ENCODE peak calls at places on chromosomes 12 and 14, in seven cellular contexts. One of them, this sample, is unnamed.

GRCh38 chr12:111578276-111578970 is 20.7 kb downstream of the ATXN2 start:
- DNase-seq in astrocyte of the spinal cord: peak; percentile 76
- DNase-seq in activated T-cell treated with anti-CD3 and anti-CD28 coated beads for 48 hours: no peak
- DNase-seq in hippocampal formation: no peak
- DNase-seq in NCI-H1417: no peak
- DNase-seq in activated CD4-positive, alpha-beta T cell treated with anti-CD3 and anti-CD28 coated beads, Interleukin-2, amount 10 ng/mL, durations not matched to agents 7 days and 5 days: no peak
- DNase-seq in WERI-Rb-1: no peak
- DNase-seq in this sample: no peak

GRCh38 chr14:88821378-88821777 is 3.1 kb upstream of the TTC8 start:
- DNase-seq in astrocyte of the spinal cord: no peak
- DNase-seq in activated T-cell treated with anti-CD3 and anti-CD28 coated beads for 48 hours: no peak
- DNase-seq in hippocampal formation: no peak
- DNase-seq in NCI-H1417: no peak
- DNase-seq in activated CD4-positive, alpha-beta T cell treated with anti-CD3 and anti-CD28 coated beads, Interleukin-2, amount 10 ng/mL, durations not matched to agents 7 days and 5 days: no peak
- DNase-seq in WERI-Rb-1: peak; percentile 30
- DNase-seq in this sample: no peak

GRCh38 chr12:24791622-24792021 is 157.3 kb downstream of the BCAT1 start:
- DNase-seq in astrocyte of the spinal cord: no peak
- DNase-seq in activated T-cell treated with anti-CD3 and anti-CD28 coated beads for 48 hours: no peak
- DNase-seq in hippocampal formation: no peak
- DNase-seq in NCI-H1417: no peak
- DNase-seq in activated CD4-positive, alpha-beta T cell treated with anti-CD3 and anti-CD28 coated beads, Interleukin-2, amount 10 ng/mL, durations not matched to agents 7 days and 5 days: no peak
- DNase-seq in WERI-Rb-1: no peak
- DNase-seq in this sample: no peak

GRCh38 chr12:66331814-66332213 is 29.5 kb downstream of the HELB start:
- DNase-seq in astrocyte of the spinal cord: no peak
- DNase-seq in activated T-cell treated with anti-CD3 and anti-CD28 coated beads for 48 hours: no peak
- DNase-seq in hippocampal formation: no peak
- DNase-seq in NCI-H1417: no peak
- DNase-seq in activated CD4-positive, alpha-beta T cell treated with anti-CD3 and anti-CD28 coated beads, Interleukin-2, amount 10 ng/mL, durations not matched to agents 7 days and 5 days: no peak
- DNase-seq in WERI-Rb-1: no peak
- DNase-seq in this sample: no peak

GRCh38 chr12:27981874-27982273 is 9.3 kb upstream of the PTHLH start:
- DNase-seq in astrocyte of the spinal cord: peak; percentile 24
- DNase-seq in activated T-cell treated with anti-CD3 and anti-CD28 coated beads for 48 hours: no peak
- DNase-seq in hippocampal formation: no peak
- DNase-seq in NCI-H1417: no peak
- DNase-seq in activated CD4-positive, alpha-beta T cell treated with anti-CD3 and anti-CD28 coated beads, Interleukin-2, amount 10 ng/mL, durations not matched to agents 7 days and 5 days: no peak
- DNase-seq in WERI-Rb-1: no peak
- DNase-seq in this sample: no peak

GRCh38 chr12:25733541-25733940 is 180.5 kb upstream of the LMNTD1 start:
- DNase-seq in astrocyte of the spinal cord: no peak
- DNase-seq in activated T-cell treated with anti-CD3 and anti-CD28 coated beads for 48 hours: no peak
- DNase-seq in hippocampal formation: no peak
- DNase-seq in NCI-H1417: no peak
- DNase-seq in activated CD4-positive, alpha-beta T cell treated with anti-CD3 and anti-CD28 coated beads, Interleukin-2, amount 10 ng/mL, durations not matched to agents 7 days and 5 days: no peak
- DNase-seq in WERI-Rb-1: no peak
- DNase-seq in this sample: no peak

GRCh38 chr14:101834387-101835165 is 73.1 kb downstream of the PPP2R5C start:
- DNase-seq in astrocyte of the spinal cord: no peak
- DNase-seq in activated T-cell treated with anti-CD3 and anti-CD28 coated beads for 48 hours: no peak
- DNase-seq in hippocampal formation: no peak
- DNase-seq in NCI-H1417: no peak
- DNase-seq in activated CD4-positive, alpha-beta T cell treated with anti-CD3 and anti-CD28 coated beads, Interleukin-2, amount 10 ng/mL, durations not matched to agents 7 days and 5 days: no peak
- DNase-seq in WERI-Rb-1: no peak
- DNase-seq in this sample: no peak

GRCh38 chr14:55339770-55340169 is 68.5 kb downstream of the FBXO34 start:
- DNase-seq in astrocyte of the spinal cord: no peak
- DNase-seq in activated T-cell treated with anti-CD3 and anti-CD28 coated beads for 48 hours: no peak
- DNase-seq in hippocampal formation: no peak
- DNase-seq in NCI-H1417: no peak
- DNase-seq in activated CD4-positive, alpha-beta T cell treated with anti-CD3 and anti-CD28 coated beads, Interleukin-2, amount 10 ng/mL, durations not matched to agents 7 days and 5 days: no peak
- DNase-seq in WERI-Rb-1: no peak
- DNase-seq in this sample: peak; percentile 20

GRCh38 chr12:90216815-90217214 is 508.2 kb upstream of the ATP2B1 start:
- DNase-seq in astrocyte of the spinal cord: peak; percentile 29
- DNase-seq in activated T-cell treated with anti-CD3 and anti-CD28 coated beads for 48 hours: no peak
- DNase-seq in hippocampal formation: no peak
- DNase-seq in NCI-H1417: no peak
- DNase-seq in activated CD4-positive, alpha-beta T cell treated with anti-CD3 and anti-CD28 coated beads, Interleukin-2, amount 10 ng/mL, durations not matched to agents 7 days and 5 days: no peak
- DNase-seq in WERI-Rb-1: no peak
- DNase-seq in this sample: peak; percentile 13

GRCh38 chr12:53734425-53734824 is 7.2 kb upstream of the CALCOCO1 start:
- DNase-seq in astrocyte of the spinal cord: no peak
- DNase-seq in activated T-cell treated with anti-CD3 and anti-CD28 coated beads for 48 hours: no peak
- DNase-seq in hippocampal formation: no peak
- DNase-seq in NCI-H1417: no peak
- DNase-seq in activated CD4-positive, alpha-beta T cell treated with anti-CD3 and anti-CD28 coated beads, Interleukin-2, amount 10 ng/mL, durations not matched to agents 7 days and 5 days: no peak
- DNase-seq in WERI-Rb-1: no peak
- DNase-seq in this sample: no peak

GRCh38 chr14:100902792-100903191 is 730 bp downstream of the RTL1 start:
- DNase-seq in astrocyte of the spinal cord: no peak
- DNase-seq in activated T-cell treated with anti-CD3 and anti-CD28 coated beads for 48 hours: no peak
- DNase-seq in hippocampal formation: no peak
- DNase-seq in NCI-H1417: no peak
- DNase-seq in activated CD4-positive, alpha-beta T cell treated with anti-CD3 and anti-CD28 coated beads, Interleukin-2, amount 10 ng/mL, durations not matched to agents 7 days and 5 days: no peak
- DNase-seq in WERI-Rb-1: no peak
- DNase-seq in this sample: no peak

GRCh38 chr14:104865069-104865630 is at the start of gene CEP170B:
- DNase-seq in astrocyte of the spinal cord: no peak
- DNase-seq in activated T-cell treated with anti-CD3 and anti-CD28 coated beads for 48 hours: peak; percentile 35
- DNase-seq in hippocampal formation: peak; percentile 24
- DNase-seq in NCI-H1417: peak; percentile 73
- DNase-seq in activated CD4-positive, alpha-beta T cell treated with anti-CD3 and anti-CD28 coated beads, Interleukin-2, amount 10 ng/mL, durations not matched to agents 7 days and 5 days: peak; percentile 40
- DNase-seq in WERI-Rb-1: peak; percentile 24
- DNase-seq in this sample: peak; percentile 55

GRCh38 chr12:124390442-124391116 is 95.7 kb downstream of the RFLNA start:
- DNase-seq in astrocyte of the spinal cord: peak; percentile 73
- DNase-seq in activated T-cell treated with anti-CD3 and anti-CD28 coated beads for 48 hours: no peak
- DNase-seq in hippocampal formation: no peak
- DNase-seq in NCI-H1417: no peak
- DNase-seq in activated CD4-positive, alpha-beta T cell treated with anti-CD3 and anti-CD28 coated beads, Interleukin-2, amount 10 ng/mL, durations not matched to agents 7 days and 5 days: no peak
- DNase-seq in WERI-Rb-1: no peak
- DNase-seq in this sample: peak; percentile 50

GRCh38 chr12:1915082-1915968 is 3.1 kb downstream of the CACNA2D4 start:
- DNase-seq in astrocyte of the spinal cord: no peak
- DNase-seq in activated T-cell treated with anti-CD3 and anti-CD28 coated beads for 48 hours: peak; percentile 13
- DNase-seq in hippocampal formation: no peak
- DNase-seq in NCI-H1417: no peak
- DNase-seq in activated CD4-positive, alpha-beta T cell treated with anti-CD3 and anti-CD28 coated beads, Interleukin-2, amount 10 ng/mL, durations not matched to agents 7 days and 5 days: peak; percentile 66
- DNase-seq in WERI-Rb-1: no peak
- DNase-seq in this sample: no peak

GRCh38 chr12:92745874-92746553 is 43.2 kb downstream of the PLEKHG7 start:
- DNase-seq in astrocyte of the spinal cord: peak; percentile 97
- DNase-seq in activated T-cell treated with anti-CD3 and anti-CD28 coated beads for 48 hours: no peak
- DNase-seq in hippocampal formation: peak; percentile 59
- DNase-seq in NCI-H1417: no peak
- DNase-seq in activated CD4-positive, alpha-beta T cell treated with anti-CD3 and anti-CD28 coated beads, Interleukin-2, amount 10 ng/mL, durations not matched to agents 7 days and 5 days: no peak
- DNase-seq in WERI-Rb-1: no peak
- DNase-seq in this sample: peak; percentile 97

GRCh38 chr14:34971381-34971780 is 11.4 kb upstream of the SRP54 start:
- DNase-seq in astrocyte of the spinal cord: no peak
- DNase-seq in activated T-cell treated with anti-CD3 and anti-CD28 coated beads for 48 hours: no peak
- DNase-seq in hippocampal formation: no peak
- DNase-seq in NCI-H1417: no peak
- DNase-seq in activated CD4-positive, alpha-beta T cell treated with anti-CD3 and anti-CD28 coated beads, Interleukin-2, amount 10 ng/mL, durations not matched to agents 7 days and 5 days: no peak
- DNase-seq in WERI-Rb-1: no peak
- DNase-seq in this sample: no peak

GRCh38 chr12:72273851-72274284 is 1.7 kb downstream of the TRHDE start:
- DNase-seq in astrocyte of the spinal cord: peak; percentile 30
- DNase-seq in activated T-cell treated with anti-CD3 and anti-CD28 coated beads for 48 hours: no peak
- DNase-seq in hippocampal formation: no peak
- DNase-seq in NCI-H1417: no peak
- DNase-seq in activated CD4-positive, alpha-beta T cell treated with anti-CD3 and anti-CD28 coated beads, Interleukin-2, amount 10 ng/mL, durations not matched to agents 7 days and 5 days: no peak
- DNase-seq in WERI-Rb-1: no peak
- DNase-seq in this sample: no peak

GRCh38 chr12:47808574-47809380 is 10.9 kb downstream of the HDAC7 start:
- DNase-seq in astrocyte of the spinal cord: no peak
- DNase-seq in activated T-cell treated with anti-CD3 and anti-CD28 coated beads for 48 hours: peak; percentile 68
- DNase-seq in hippocampal formation: no peak
- DNase-seq in NCI-H1417: no peak
- DNase-seq in activated CD4-positive, alpha-beta T cell treated with anti-CD3 and anti-CD28 coated beads, Interleukin-2, amount 10 ng/mL, durations not matched to agents 7 days and 5 days: peak; percentile 59
- DNase-seq in WERI-Rb-1: no peak
- DNase-seq in this sample: no peak

GRCh38 chr12:40175045-40175444 is 49.8 kb upstream of the LRRK2 start:
- DNase-seq in astrocyte of the spinal cord: no peak
- DNase-seq in activated T-cell treated with anti-CD3 and anti-CD28 coated beads for 48 hours: no peak
- DNase-seq in hippocampal formation: no peak
- DNase-seq in NCI-H1417: no peak
- DNase-seq in activated CD4-positive, alpha-beta T cell treated with anti-CD3 and anti-CD28 coated beads, Interleukin-2, amount 10 ng/mL, durations not matched to agents 7 days and 5 days: no peak
- DNase-seq in WERI-Rb-1: no peak
- DNase-seq in this sample: no peak

GRCh38 chr12:67681145-67681778 is 32.7 kb downstream of the DYRK2 start:
- DNase-seq in astrocyte of the spinal cord: peak; percentile 95
- DNase-seq in activated T-cell treated with anti-CD3 and anti-CD28 coated beads for 48 hours: no peak
- DNase-seq in hippocampal formation: no peak
- DNase-seq in NCI-H1417: no peak
- DNase-seq in activated CD4-positive, alpha-beta T cell treated with anti-CD3 and anti-CD28 coated beads, Interleukin-2, amount 10 ng/mL, durations not matched to agents 7 days and 5 days: no peak
- DNase-seq in WERI-Rb-1: no peak
- DNase-seq in this sample: peak; percentile 96

GRCh38 chr14:30610719-30611388 is 11.3 kb upstream of the SCFD1 start:
- DNase-seq in astrocyte of the spinal cord: peak; percentile 80
- DNase-seq in activated T-cell treated with anti-CD3 and anti-CD28 coated beads for 48 hours: no peak
- DNase-seq in hippocampal formation: peak; percentile 32
- DNase-seq in NCI-H1417: peak; percentile 70
- DNase-seq in activated CD4-positive, alpha-beta T cell treated with anti-CD3 and anti-CD28 coated beads, Interleukin-2, amount 10 ng/mL, durations not matched to agents 7 days and 5 days: peak; percentile 28
- DNase-seq in WERI-Rb-1: no peak
- DNase-seq in this sample: peak; percentile 64

GRCh38 chr12:92404921-92405320 is 259.3 kb upstream of the BTG1 start:
- DNase-seq in astrocyte of the spinal cord: no peak
- DNase-seq in activated T-cell treated with anti-CD3 and anti-CD28 coated beads for 48 hours: no peak
- DNase-seq in hippocampal formation: no peak
- DNase-seq in NCI-H1417: no peak
- DNase-seq in activated CD4-positive, alpha-beta T cell treated with anti-CD3 and anti-CD28 coated beads, Interleukin-2, amount 10 ng/mL, durations not matched to agents 7 days and 5 days: no peak
- DNase-seq in WERI-Rb-1: no peak
- DNase-seq in this sample: peak; percentile 41

GRCh38 chr14:99534863-99535262 is 53.7 kb downstream of the CCNK start:
- DNase-seq in astrocyte of the spinal cord: peak; percentile 76
- DNase-seq in activated T-cell treated with anti-CD3 and anti-CD28 coated beads for 48 hours: no peak
- DNase-seq in hippocampal formation: no peak
- DNase-seq in NCI-H1417: peak; percentile 25
- DNase-seq in activated CD4-positive, alpha-beta T cell treated with anti-CD3 and anti-CD28 coated beads, Interleukin-2, amount 10 ng/mL, durations not matched to agents 7 days and 5 days: no peak
- DNase-seq in WERI-Rb-1: peak; percentile 58
- DNase-seq in this sample: peak; percentile 99

GRCh38 chr14:104974146-104974541 is 4.0 kb downstream of the AHNAK2 start:
- DNase-seq in astrocyte of the spinal cord: no peak
- DNase-seq in activated T-cell treated with anti-CD3 and anti-CD28 coated beads for 48 hours: no peak
- DNase-seq in hippocampal formation: no peak
- DNase-seq in NCI-H1417: no peak
- DNase-seq in activated CD4-positive, alpha-beta T cell treated with anti-CD3 and anti-CD28 coated beads, Interleukin-2, amount 10 ng/mL, durations not matched to agents 7 days and 5 days: no peak
- DNase-seq in WERI-Rb-1: peak; percentile 35
- DNase-seq in this sample: no peak

GRCh38 chr14:29529418-29529817 is 398.2 kb downstream of the PRKD1 start:
- DNase-seq in astrocyte of the spinal cord: peak; percentile 7
- DNase-seq in activated T-cell treated with anti-CD3 and anti-CD28 coated beads for 48 hours: no peak
- DNase-seq in hippocampal formation: no peak
- DNase-seq in NCI-H1417: peak; percentile 13
- DNase-seq in activated CD4-positive, alpha-beta T cell treated with anti-CD3 and anti-CD28 coated beads, Interleukin-2, amount 10 ng/mL, durations not matched to agents 7 days and 5 days: no peak
- DNase-seq in WERI-Rb-1: no peak
- DNase-seq in this sample: no peak

GRCh38 chr12:56914256-56914655 is 20.0 kb downstream of the SDR9C7 start:
- DNase-seq in astrocyte of the spinal cord: no peak
- DNase-seq in activated T-cell treated with anti-CD3 and anti-CD28 coated beads for 48 hours: no peak
- DNase-seq in hippocampal formation: no peak
- DNase-seq in NCI-H1417: no peak
- DNase-seq in activated CD4-positive, alpha-beta T cell treated with anti-CD3 and anti-CD28 coated beads, Interleukin-2, amount 10 ng/mL, durations not matched to agents 7 days and 5 days: no peak
- DNase-seq in WERI-Rb-1: no peak
- DNase-seq in this sample: no peak

GRCh38 chr12:104263580-104264358 is 39.8 kb upstream of the EID3 start:
- DNase-seq in astrocyte of the spinal cord: no peak
- DNase-seq in activated T-cell treated with anti-CD3 and anti-CD28 coated beads for 48 hours: no peak
- DNase-seq in hippocampal formation: no peak
- DNase-seq in NCI-H1417: peak; percentile 44
- DNase-seq in activated CD4-positive, alpha-beta T cell treated with anti-CD3 and anti-CD28 coated beads, Interleukin-2, amount 10 ng/mL, durations not matched to agents 7 days and 5 days: no peak
- DNase-seq in WERI-Rb-1: no peak
- DNase-seq in this sample: peak; percentile 78

This sample was measured in myocyte.